ENCODE peak calls at places on chromosome 11, in five cellular contexts. D is body of pancreas, R is thyroid gland, T is retinal pigment epithelial cell, E is heart left ventricle. Z is an unnamed sample.

GRCh38 chr11:61509058-61510029 is 795 bp downstream of the LRRC10B start:
- DNase-seq in D (peak; percentile 77), R (peak; percentile 79), T (no peak), E (peak; percentile 80), Z (no peak)

GRCh38 chr11:18527512-18527911 is 770 bp upstream of the TSG101 start:
- DNase-seq in D (no peak), R (no peak), T (no peak), E (no peak), Z (no peak)

GRCh38 chr11:31397239-31397834 is 27.7 kb downstream of the DNAJC24 start:
- DNase-seq in D (no peak), R (no peak), T (no peak), E (no peak), Z (no peak)

GRCh38 chr11:61917357-61918109 is at the start of gene RAB3IL1:
- DNase-seq in D (peak; percentile 46), R (peak; percentile 45), T (no peak), E (peak; percentile 80), Z (no peak)

GRCh38 chr11:38718659-38719058 is 2120.6 kb upstream of the RAG2 start:
- DNase-seq in D (no peak), R (peak; percentile 9), T (no peak), E (no peak), Z (no peak)

GRCh38 chr11:110734790-110735189 is 22.6 kb upstream of the ARHGAP20 start:
- DNase-seq in D (no peak), R (no peak), T (no peak), E (no peak), Z (no peak)

GRCh38 chr11:61472282-61472681 is 36.3 kb upstream of the LRRC10B start:
- DNase-seq in D (peak; percentile 39), R (peak; percentile 75), T (no peak), E (peak; percentile 86), Z (no peak)

GRCh38 chr11:20060180-20060579 is 100.1 kb downstream of the DBX1 start:
- DNase-seq in D (no peak), R (no peak), T (no peak), E (no peak), Z (no peak)

GRCh38 chr11:84249344-84250135 is 963.4 kb upstream of the CCDC90B start:
- DNase-seq in D (no peak), R (peak; percentile 39), T (no peak), E (no peak), Z (no peak)

GRCh38 chr11:30619767-30620166 is 33.6 kb upstream of the MPPED2 start:
- DNase-seq in D (no peak), R (no peak), T (no peak), E (no peak), Z (no peak)

GRCh38 chr11:72635309-72635915 is 38.8 kb downstream of the PDE2A start:
- DNase-seq in D (no peak), R (no peak), T (no peak), E (no peak), Z (no peak)

GRCh38 chr11:35138949-35139881 is at the start of gene CD44:
- DNase-seq in D (peak; percentile 86), R (peak; percentile 86), T (no peak), E (peak; percentile 77), Z (peak; percentile 48)

GRCh38 chr11:131694526-131695424 is 324.4 kb downstream of the NTM start:
- DNase-seq in D (peak; percentile 81), R (peak; percentile 91), T (peak; percentile 64), E (peak; percentile 83), Z (peak; percentile 50)

GRCh38 chr11:118081241-118081958 is 4.5 kb downstream of the TMPRSS4 start:
- DNase-seq in D (peak; percentile 12), R (no peak), T (no peak), E (no peak), Z (no peak)

GRCh38 chr11:77299528-77299993 is 1.9 kb downstream of the GDPD4 start:
- DNase-seq in D (peak; percentile 6), R (no peak), T (no peak), E (no peak), Z (no peak)

GRCh38 chr11:7512525-7513209 is 1.1 kb upstream of the PPFIBP2 start:
- DNase-seq in D (peak; percentile 86), R (peak; percentile 95), T (no peak), E (peak; percentile 91), Z (no peak)

GRCh38 chr11:35523351-35523768 is 2.1 kb downstream of the PAMR1 start:
- DNase-seq in D (no peak), R (no peak), T (no peak), E (no peak), Z (no peak)

GRCh38 chr11:15871904-15872303 is 484.4 kb downstream of the SOX6 start:
- DNase-seq in D (no peak), R (no peak), T (no peak), E (no peak), Z (no peak)

GRCh38 chr11:103998826-103999390 is 37.5 kb upstream of the DDI1 start:
- DNase-seq in D (no peak), R (no peak), T (no peak), E (no peak), Z (no peak)
- TF ChIP-seq CTCF in D (no peak), R (no peak), T (no peak), E (no peak), Z (no peak)

DNA sequence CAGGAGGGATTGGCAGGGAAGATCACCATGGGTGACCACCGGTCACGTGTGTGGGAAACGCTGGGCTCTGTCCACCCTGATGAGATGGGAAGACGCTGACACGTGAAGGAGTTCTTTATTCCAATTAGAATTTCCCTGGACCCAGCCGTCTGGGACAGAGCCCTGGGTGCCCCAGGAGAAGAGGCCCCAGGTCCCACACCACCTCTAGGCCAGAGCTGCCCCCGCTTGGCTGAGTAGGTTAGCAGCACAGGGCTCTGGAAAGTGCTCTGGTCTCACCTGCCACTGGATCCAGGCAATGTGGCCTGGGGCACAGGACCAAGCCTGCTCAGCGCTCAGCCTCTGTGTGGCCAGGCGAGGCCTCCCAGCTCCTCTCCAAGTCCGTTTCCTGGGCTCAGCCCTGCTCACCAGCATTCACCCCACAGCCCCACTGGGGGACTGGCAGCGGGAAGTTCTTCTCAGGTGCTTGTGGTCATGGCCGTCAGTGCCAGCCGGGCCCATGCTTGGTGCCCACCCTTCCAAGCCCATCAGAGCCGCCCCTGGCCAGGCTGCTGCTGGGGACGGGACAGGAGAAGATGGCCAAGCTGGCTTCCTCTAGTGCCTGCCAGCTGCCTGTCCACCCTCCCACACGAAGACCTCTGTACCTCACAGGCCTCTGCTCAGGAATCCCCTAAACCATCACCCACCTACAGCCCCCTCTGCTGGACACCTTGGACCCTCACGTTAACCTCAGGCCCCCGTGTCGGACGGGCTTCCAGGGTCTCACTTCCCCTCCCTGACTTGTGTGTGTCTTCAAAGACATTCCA is 62.5 kb upstream of the FGF3 start:
- DNase-seq in D (no peak), R (no peak), T (no peak), E (no peak), Z (no peak)
- TF ChIP-seq CTCF in D (no peak), R (no peak), T (peak; percentile 35), E (no peak), Z (no peak)

DNA sequence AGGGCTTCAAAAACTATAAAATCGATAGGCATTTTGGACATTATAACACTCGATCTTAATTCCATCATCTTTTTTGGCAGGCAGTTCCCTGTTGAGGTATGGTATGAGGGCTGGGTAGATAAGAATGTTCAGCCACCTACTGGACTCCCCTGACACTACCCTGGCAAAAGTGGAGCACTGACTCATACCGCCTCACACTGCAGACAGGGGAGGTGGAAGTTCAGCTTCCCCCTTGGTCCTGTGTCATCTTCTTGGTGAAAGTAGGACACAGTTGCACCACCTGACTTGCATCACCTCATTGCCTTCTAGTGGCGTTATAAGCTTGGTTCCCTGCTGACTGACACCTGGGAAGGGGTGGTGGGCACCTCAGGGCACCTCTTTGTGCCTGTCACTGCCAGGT is 30.4 kb downstream of the PAAF1 start:
- DNase-seq in D (no peak), R (no peak), T (no peak), E (peak; percentile 36), Z (no peak)
- TF ChIP-seq CTCF in D (no peak), R (no peak), T (peak; percentile 19), E (no peak), Z (no peak)

GRCh38 chr11:45341379-45341778 is 55.2 kb upstream of the SYT13 start:
- DNase-seq in D (no peak), R (no peak), T (no peak), E (no peak), Z (no peak)
- TF ChIP-seq CTCF in D (no peak), R (no peak), T (no peak), E (no peak), Z (no peak)

GRCh38 chr11:125554038-125554437 is 15.2 kb upstream of the EI24 start:
- DNase-seq in D (no peak), R (no peak), T (no peak), E (no peak), Z (no peak)
- TF ChIP-seq CTCF in D (no peak), R (no peak), T (no peak), E (no peak), Z (no peak)

DNA sequence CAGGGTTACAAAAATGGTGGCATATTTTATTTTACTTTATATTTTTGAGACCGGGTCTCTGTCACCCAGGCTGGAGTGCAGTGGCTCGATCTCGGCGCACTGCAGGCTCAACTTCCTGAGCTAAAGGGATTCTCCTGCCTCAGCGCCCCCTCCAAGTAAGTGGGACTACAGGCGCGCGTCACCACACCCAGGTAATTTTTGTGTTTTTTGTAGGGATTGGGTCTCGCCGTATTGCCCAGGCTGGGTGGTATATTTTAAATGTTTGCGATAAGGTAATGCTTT is 652 bp upstream of the FOSL1 start:
- DNase-seq in D (no peak), R (no peak), T (no peak), E (no peak), Z (no peak)
- TF ChIP-seq CTCF in D (no peak), R (no peak), T (no peak), E (no peak), Z (no peak)

GRCh38 chr11:128086794-128087193 is 500.6 kb downstream of the ETS1 start:
- DNase-seq in D (no peak), R (no peak), T (no peak), E (no peak), Z (no peak)

GRCh38 chr11:128089962-128090361 is 497.4 kb downstream of the ETS1 start:
- DNase-seq in D (no peak), R (no peak), T (no peak), E (no peak), Z (no peak)

GRCh38 chr11:128085276-128085675 is 502.1 kb downstream of the ETS1 start:
- DNase-seq in D (no peak), R (no peak), T (no peak), E (no peak), Z (no peak)
- TF ChIP-seq CTCF in D (no peak), R (no peak), T (no peak), E (no peak), Z (no peak)

GRCh38 chr11:25734592-25735211 is 597.2 kb upstream of the ANO3 start:
- DNase-seq in D (no peak), R (no peak), T (no peak), E (no peak), Z (no peak)
- TF ChIP-seq CTCF in D (no peak), R (peak; percentile 38), T (peak; percentile 73), E (peak; percentile 11), Z (no peak)